ENCODE peak calls at places on chromosomes 12 and 14, in ten cellular contexts. One of them, this sample, is unnamed.

GRCh38 chr14:96257900-96258299 is 1.9 kb downstream of the BDKRB1 start:
- DNase-seq in WERI-Rb-1: no peak
- DNase-seq in AG04450: no peak
- DNase-seq in hepatocyte: no peak
- DNase-seq in substantia nigra: no peak
- DNase-seq in brain microvascular endothelial cell: no peak
- DNase-seq in OCI-LY7: no peak
- DNase-seq in neural progenitor cell: no peak
- DNase-seq in dorsolateral prefrontal cortex: no peak
- DNase-seq in Peyer's patch: no peak
- DNase-seq in this sample: no peak

GRCh38 chr14:100131181-100131580 is 28.3 kb downstream of the DEGS2 start:
- DNase-seq in neural progenitor cell: no peak
- DNase-seq in AG04450: no peak
- DNase-seq in OCI-LY7: no peak
- DNase-seq in WERI-Rb-1: no peak
- DNase-seq in Peyer's patch: no peak
- DNase-seq in brain microvascular endothelial cell: no peak
- DNase-seq in dorsolateral prefrontal cortex: no peak
- DNase-seq in substantia nigra: no peak
- DNase-seq in hepatocyte: peak; percentile 35
- DNase-seq in this sample: no peak

GRCh38 chr14:61643546-61643945 is 51.8 kb upstream of the HIF1A start:
- DNase-seq in dorsolateral prefrontal cortex: no peak
- DNase-seq in OCI-LY7: peak; percentile 24
- DNase-seq in AG04450: no peak
- DNase-seq in brain microvascular endothelial cell: no peak
- DNase-seq in hepatocyte: no peak
- DNase-seq in Peyer's patch: no peak
- DNase-seq in neural progenitor cell: no peak
- DNase-seq in WERI-Rb-1: no peak
- DNase-seq in substantia nigra: no peak
- DNase-seq in this sample: no peak

GRCh38 chr12:28507055-28507454 is 316.8 kb downstream of the CCDC91 start:
- DNase-seq in substantia nigra: no peak
- DNase-seq in AG04450: peak; percentile 18
- DNase-seq in WERI-Rb-1: no peak
- DNase-seq in neural progenitor cell: no peak
- DNase-seq in dorsolateral prefrontal cortex: no peak
- DNase-seq in brain microvascular endothelial cell: peak; percentile 20
- DNase-seq in hepatocyte: no peak
- DNase-seq in Peyer's patch: no peak
- DNase-seq in OCI-LY7: no peak
- DNase-seq in this sample: no peak

GRCh38 chr12:132545183-132545953 is 55.4 kb downstream of the FBRSL1 start:
- DNase-seq in hepatocyte: no peak
- DNase-seq in dorsolateral prefrontal cortex: no peak
- DNase-seq in brain microvascular endothelial cell: no peak
- DNase-seq in Peyer's patch: no peak
- DNase-seq in WERI-Rb-1: no peak
- DNase-seq in OCI-LY7: no peak
- DNase-seq in neural progenitor cell: no peak
- DNase-seq in substantia nigra: no peak
- DNase-seq in AG04450: no peak
- DNase-seq in this sample: no peak

GRCh38 chr14:67944605-67945004 is 125.0 kb downstream of the RAD51B start:
- DNase-seq in Peyer's patch: no peak
- DNase-seq in brain microvascular endothelial cell: no peak
- DNase-seq in substantia nigra: no peak
- DNase-seq in hepatocyte: no peak
- DNase-seq in WERI-Rb-1: no peak
- DNase-seq in dorsolateral prefrontal cortex: no peak
- DNase-seq in AG04450: no peak
- DNase-seq in neural progenitor cell: no peak
- DNase-seq in OCI-LY7: no peak
- DNase-seq in this sample: no peak

GRCh38 chr12:57845478-57846284 is 848 bp downstream of the CTDSP2 start:
- DNase-seq in hepatocyte: peak; percentile 88
- DNase-seq in brain microvascular endothelial cell: no peak
- DNase-seq in WERI-Rb-1: peak; percentile 84
- DNase-seq in neural progenitor cell: peak; percentile 83
- DNase-seq in Peyer's patch: peak; percentile 83
- DNase-seq in dorsolateral prefrontal cortex: peak; percentile 86
- DNase-seq in OCI-LY7: peak; percentile 72
- DNase-seq in substantia nigra: peak; percentile 74
- DNase-seq in AG04450: no peak
- DNase-seq in this sample: peak; percentile 61

GRCh38 chr12:124599074-124599999 is 31.9 kb upstream of the NCOR2 start:
- DNase-seq in dorsolateral prefrontal cortex: no peak
- DNase-seq in WERI-Rb-1: no peak
- DNase-seq in brain microvascular endothelial cell: peak; percentile 53
- DNase-seq in neural progenitor cell: no peak
- DNase-seq in hepatocyte: no peak
- DNase-seq in AG04450: no peak
- DNase-seq in Peyer's patch: no peak
- DNase-seq in substantia nigra: no peak
- DNase-seq in OCI-LY7: no peak
- DNase-seq in this sample: no peak

GRCh38 chr14:32657081-32657480 is 281.6 kb upstream of the NPAS3 start:
- DNase-seq in brain microvascular endothelial cell: peak; percentile 81
- DNase-seq in neural progenitor cell: no peak
- DNase-seq in hepatocyte: no peak
- DNase-seq in substantia nigra: peak; percentile 5
- DNase-seq in dorsolateral prefrontal cortex: peak; percentile 32
- DNase-seq in OCI-LY7: no peak
- DNase-seq in WERI-Rb-1: no peak
- DNase-seq in AG04450: peak; percentile 55
- DNase-seq in Peyer's patch: peak; percentile 49
- DNase-seq in this sample: no peak

GRCh38 chr12:76259660-76260389 is 88.4 kb downstream of the BBS10 start:
- DNase-seq in hepatocyte: peak; percentile 16
- DNase-seq in AG04450: peak; percentile 72
- DNase-seq in Peyer's patch: no peak
- DNase-seq in OCI-LY7: peak; percentile 28
- DNase-seq in dorsolateral prefrontal cortex: no peak
- DNase-seq in neural progenitor cell: no peak
- DNase-seq in brain microvascular endothelial cell: peak; percentile 77
- DNase-seq in WERI-Rb-1: no peak
- DNase-seq in substantia nigra: no peak
- DNase-seq in this sample: no peak

GRCh38 chr12:42145197-42145549 is 499 bp upstream of the GXYLT1 start:
- DNase-seq in substantia nigra: no peak
- DNase-seq in Peyer's patch: no peak
- DNase-seq in brain microvascular endothelial cell: no peak
- DNase-seq in OCI-LY7: peak; percentile 16
- DNase-seq in AG04450: no peak
- DNase-seq in hepatocyte: peak; percentile 5
- DNase-seq in neural progenitor cell: peak; percentile 40
- DNase-seq in WERI-Rb-1: no peak
- DNase-seq in dorsolateral prefrontal cortex: no peak
- DNase-seq in this sample: no peak

GRCh38 chr12:64943686-64944085 is 119.2 kb downstream of the TBC1D30 start:
- DNase-seq in neural progenitor cell: no peak
- DNase-seq in OCI-LY7: no peak
- DNase-seq in AG04450: peak; percentile 8
- DNase-seq in brain microvascular endothelial cell: no peak
- DNase-seq in dorsolateral prefrontal cortex: no peak
- DNase-seq in hepatocyte: no peak
- DNase-seq in WERI-Rb-1: no peak
- DNase-seq in substantia nigra: no peak
- DNase-seq in Peyer's patch: no peak
- DNase-seq in this sample: no peak

GRCh38 chr14:61661471-61661988 is 33.8 kb upstream of the HIF1A start:
- DNase-seq in AG04450: no peak
- DNase-seq in dorsolateral prefrontal cortex: no peak
- DNase-seq in neural progenitor cell: no peak
- DNase-seq in hepatocyte: no peak
- DNase-seq in Peyer's patch: no peak
- DNase-seq in brain microvascular endothelial cell: peak; percentile 55
- DNase-seq in substantia nigra: no peak
- DNase-seq in OCI-LY7: no peak
- DNase-seq in WERI-Rb-1: no peak
- DNase-seq in this sample: no peak

GRCh38 chr14:77007975-77008421 is 20.5 kb downstream of the IRF2BPL start:
- DNase-seq in WERI-Rb-1: peak; percentile 87
- DNase-seq in AG04450: no peak
- DNase-seq in neural progenitor cell: no peak
- DNase-seq in dorsolateral prefrontal cortex: no peak
- DNase-seq in brain microvascular endothelial cell: no peak
- DNase-seq in Peyer's patch: no peak
- DNase-seq in substantia nigra: no peak
- DNase-seq in OCI-LY7: no peak
- DNase-seq in hepatocyte: peak; percentile 70
- DNase-seq in this sample: no peak

GRCh38 chr14:61619494-61619893 is 75.8 kb upstream of the HIF1A start:
- DNase-seq in Peyer's patch: no peak
- DNase-seq in OCI-LY7: no peak
- DNase-seq in AG04450: no peak
- DNase-seq in WERI-Rb-1: no peak
- DNase-seq in hepatocyte: no peak
- DNase-seq in brain microvascular endothelial cell: no peak
- DNase-seq in neural progenitor cell: no peak
- DNase-seq in dorsolateral prefrontal cortex: no peak
- DNase-seq in substantia nigra: no peak
- DNase-seq in this sample: no peak

GRCh38 chr14:54814076-54814475 is 88.5 kb downstream of the GCH1 start:
- DNase-seq in Peyer's patch: no peak
- DNase-seq in WERI-Rb-1: peak; percentile 54
- DNase-seq in AG04450: no peak
- DNase-seq in neural progenitor cell: no peak
- DNase-seq in brain microvascular endothelial cell: no peak
- DNase-seq in OCI-LY7: peak; percentile 35
- DNase-seq in hepatocyte: no peak
- DNase-seq in dorsolateral prefrontal cortex: no peak
- DNase-seq in substantia nigra: no peak
- DNase-seq in this sample: no peak

GRCh38 chr12:76641073-76641472 is 81.5 kb upstream of the OSBPL8 start:
- DNase-seq in OCI-LY7: no peak
- DNase-seq in neural progenitor cell: no peak
- DNase-seq in WERI-Rb-1: no peak
- DNase-seq in brain microvascular endothelial cell: no peak
- DNase-seq in dorsolateral prefrontal cortex: no peak
- DNase-seq in substantia nigra: no peak
- DNase-seq in hepatocyte: no peak
- DNase-seq in AG04450: no peak
- DNase-seq in Peyer's patch: no peak
- DNase-seq in this sample: no peak

GRCh38 chr12:87368259-87368658 is 660.9 kb downstream of the C12orf50 start:
- DNase-seq in WERI-Rb-1: no peak
- DNase-seq in substantia nigra: no peak
- DNase-seq in brain microvascular endothelial cell: no peak
- DNase-seq in Peyer's patch: no peak
- DNase-seq in dorsolateral prefrontal cortex: no peak
- DNase-seq in OCI-LY7: no peak
- DNase-seq in hepatocyte: no peak
- DNase-seq in AG04450: no peak
- DNase-seq in neural progenitor cell: no peak
- DNase-seq in this sample: no peak
- H3K27ac ChIP-seq in WERI-Rb-1: no peak overlapping the region
- H3K27ac ChIP-seq in substantia nigra: no peak overlapping the region
- H3K27ac ChIP-seq in brain microvascular endothelial cell: no peak overlapping the region
- H3K27ac ChIP-seq in Peyer's patch: no peak overlapping the region
- H3K27ac ChIP-seq in dorsolateral prefrontal cortex: no peak overlapping the region
- H3K27ac ChIP-seq in OCI-LY7: no peak overlapping the region
- H3K27ac ChIP-seq in hepatocyte: no peak overlapping the region
- H3K27ac ChIP-seq in AG04450: no peak overlapping the region
- H3K27ac ChIP-seq in neural progenitor cell: no peak overlapping the region
- H3K27ac ChIP-seq in this sample: no peak overlapping the region

GRCh38 chr12:18887368-18887767 is 149.4 kb downstream of the CAPZA3 start:
- DNase-seq in AG04450: no peak
- DNase-seq in brain microvascular endothelial cell: no peak
- DNase-seq in OCI-LY7: no peak
- DNase-seq in Peyer's patch: no peak
- DNase-seq in neural progenitor cell: no peak
- DNase-seq in WERI-Rb-1: no peak
- DNase-seq in dorsolateral prefrontal cortex: no peak
- DNase-seq in hepatocyte: no peak
- DNase-seq in substantia nigra: no peak
- DNase-seq in this sample: no peak
- H3K27ac ChIP-seq in AG04450: no peak overlapping the region
- H3K27ac ChIP-seq in brain microvascular endothelial cell: no peak overlapping the region
- H3K27ac ChIP-seq in OCI-LY7: no peak overlapping the region
- H3K27ac ChIP-seq in Peyer's patch: no peak overlapping the region
- H3K27ac ChIP-seq in neural progenitor cell: no peak overlapping the region
- H3K27ac ChIP-seq in WERI-Rb-1: no peak overlapping the region
- H3K27ac ChIP-seq in dorsolateral prefrontal cortex: no peak overlapping the region
- H3K27ac ChIP-seq in hepatocyte: no peak overlapping the region
- H3K27ac ChIP-seq in substantia nigra: no peak overlapping the region
- H3K27ac ChIP-seq in this sample: no peak overlapping the region

DNA sequence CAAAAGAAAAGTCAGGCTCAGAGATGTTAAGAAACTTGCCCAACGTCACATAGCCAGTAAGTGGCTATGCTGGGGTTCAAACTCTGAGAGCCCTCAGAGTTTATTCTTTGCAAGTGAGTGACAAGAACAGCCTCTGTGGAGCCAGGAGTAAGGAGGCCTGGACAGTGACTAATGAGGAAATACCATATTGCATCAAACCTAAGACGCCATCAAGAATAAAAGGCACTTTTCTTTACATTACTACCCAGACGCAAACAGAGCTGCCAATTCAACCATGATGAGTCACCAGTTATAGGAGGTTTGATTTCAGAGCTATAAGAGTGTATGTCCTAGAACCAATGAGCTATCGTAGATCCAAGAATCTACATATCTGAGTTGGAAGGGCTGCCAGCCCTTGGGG is 9.4 kb downstream of the TNFRSF1A start:
- DNase-seq in hepatocyte: no peak
- DNase-seq in WERI-Rb-1: no peak
- DNase-seq in brain microvascular endothelial cell: peak; percentile 85
- DNase-seq in dorsolateral prefrontal cortex: no peak
- DNase-seq in substantia nigra: no peak
- DNase-seq in OCI-LY7: no peak
- DNase-seq in neural progenitor cell: no peak
- DNase-seq in AG04450: no peak
- DNase-seq in Peyer's patch: no peak
- DNase-seq in this sample: no peak
- H3K27ac ChIP-seq in hepatocyte: no peak overlapping the region
- H3K27ac ChIP-seq in WERI-Rb-1: no peak overlapping the region
- H3K27ac ChIP-seq in brain microvascular endothelial cell: peak overlapping the region; percentile 94
- H3K27ac ChIP-seq in dorsolateral prefrontal cortex: no peak overlapping the region
- H3K27ac ChIP-seq in substantia nigra: no peak overlapping the region
- H3K27ac ChIP-seq in OCI-LY7: no peak overlapping the region
- H3K27ac ChIP-seq in neural progenitor cell: no peak overlapping the region
- H3K27ac ChIP-seq in AG04450: peak overlapping the region; percentile 100
- H3K27ac ChIP-seq in Peyer's patch: peak overlapping the region; percentile 19
- H3K27ac ChIP-seq in this sample: peak overlapping the region; percentile 10

GRCh38 chr12:18123707-18124106 is 33.7 kb upstream of the RERGL start:
- DNase-seq in AG04450: no peak
- DNase-seq in dorsolateral prefrontal cortex: no peak
- DNase-seq in neural progenitor cell: no peak
- DNase-seq in brain microvascular endothelial cell: no peak
- DNase-seq in WERI-Rb-1: no peak
- DNase-seq in hepatocyte: no peak
- DNase-seq in substantia nigra: no peak
- DNase-seq in OCI-LY7: no peak
- DNase-seq in Peyer's patch: no peak
- DNase-seq in this sample: no peak

DNA sequence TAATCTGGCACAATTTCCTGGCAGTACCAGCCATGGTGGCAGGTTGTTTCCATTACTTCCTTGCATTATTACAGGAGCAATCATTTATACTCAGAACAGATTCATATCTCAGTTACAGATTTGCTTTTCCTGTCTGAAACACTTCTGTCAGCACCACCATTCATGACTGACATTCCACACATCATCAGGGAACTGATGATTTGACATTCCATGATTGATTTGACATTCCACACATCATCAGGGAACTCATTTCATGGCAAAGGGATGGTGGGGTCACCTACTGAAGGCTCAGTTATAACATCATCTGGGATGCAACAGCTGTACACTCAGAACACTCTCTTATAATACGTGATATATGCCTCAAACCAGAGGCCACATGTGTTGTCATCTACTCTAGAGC is 30.9 kb upstream of the RERGL start:
- DNase-seq in neural progenitor cell: no peak
- DNase-seq in hepatocyte: no peak
- DNase-seq in brain microvascular endothelial cell: no peak
- DNase-seq in dorsolateral prefrontal cortex: no peak
- DNase-seq in AG04450: no peak
- DNase-seq in OCI-LY7: no peak
- DNase-seq in WERI-Rb-1: no peak
- DNase-seq in substantia nigra: no peak
- DNase-seq in Peyer's patch: no peak
- DNase-seq in this sample: no peak
- H3K27ac ChIP-seq in neural progenitor cell: no peak overlapping the region
- H3K27ac ChIP-seq in hepatocyte: no peak overlapping the region
- H3K27ac ChIP-seq in brain microvascular endothelial cell: no peak overlapping the region
- H3K27ac ChIP-seq in dorsolateral prefrontal cortex: no peak overlapping the region
- H3K27ac ChIP-seq in AG04450: no peak overlapping the region
- H3K27ac ChIP-seq in OCI-LY7: no peak overlapping the region
- H3K27ac ChIP-seq in WERI-Rb-1: no peak overlapping the region
- H3K27ac ChIP-seq in substantia nigra: no peak overlapping the region
- H3K27ac ChIP-seq in Peyer's patch: no peak overlapping the region
- H3K27ac ChIP-seq in this sample: no peak overlapping the region